ENCODE peak calls at places on chromosomes 1 and 21, in four cellular contexts. W is endodermal cell, X is fibroblast of lung, K is PC-3. N is an unnamed sample.

GRCh38 chr1:17118268-17118667 is 983 bp downstream of the PADI2 start:
- DNase-seq in W (no peak), X (no peak), K (no peak), N (no peak)

GRCh38 chr1:62841587-62842169 is 57.7 kb downstream of the ATG4C start:
- DNase-seq in W (no peak), X (peak; percentile 82), K (peak; percentile 72), N (peak; percentile 74)

GRCh38 chr1:218874313-218874712 is 299.4 kb upstream of the LYPLAL1 start:
- DNase-seq in W (no peak), X (peak; percentile 87), K (peak; percentile 98), N (peak; percentile 92)

GRCh38 chr1:95095833-95096217 is 21.3 kb upstream of the TLCD4 start:
- DNase-seq in W (no peak), X (peak; percentile 73), K (peak; percentile 54), N (no peak)

GRCh38 chr1:16375521-16376359 is 8.7 kb downstream of the SZRD1 start:
- DNase-seq in W (no peak), X (peak; percentile 79), K (peak; percentile 23), N (no peak)

GRCh38 chr21:32603131-32603530 is 9.0 kb downstream of the CFAP298 start:
- DNase-seq in W (no peak), X (no peak), K (no peak), N (no peak)

GRCh38 chr1:143574891-143575520 is 396.8 kb downstream of the FAM72C start:
- DNase-seq in W (no peak), X (no peak), K (no peak), N (no peak)

GRCh38 chr1:199522936-199523335 is 504.6 kb upstream of the NR5A2 start:
- DNase-seq in W (no peak), X (peak; percentile 5), K (no peak), N (no peak)

GRCh38 chr1:56575865-56576264 is 3.5 kb downstream of the PLPP3 start:
- DNase-seq in W (no peak), X (no peak), K (peak; percentile 28), N (no peak)

GRCh38 chr1:84208935-84209334 is 64.9 kb downstream of the PRKACB start:
- DNase-seq in W (no peak), X (no peak), K (peak; percentile 22), N (peak; percentile 60)

GRCh38 chr1:227946624-227947424 is 908 bp downstream of the WNT9A start:
- DNase-seq in W (peak; percentile 95), X (peak; percentile 62), K (peak; percentile 98), N (peak; percentile 85)

GRCh38 chr1:204409878-204410763 is 1.5 kb downstream of the PPP1R15B start:
- DNase-seq in W (no peak), X (no peak), K (no peak), N (no peak)

GRCh38 chr1:80533775-80534314 is 1266.9 kb upstream of the ADGRL2 start:
- DNase-seq in W (no peak), X (no peak), K (no peak), N (no peak)

GRCh38 chr21:17537299-17537698 is 24.5 kb downstream of the CXADR start:
- DNase-seq in W (no peak), X (peak; percentile 15), K (peak; percentile 55), N (peak; percentile 79)

GRCh38 chr1:28928306-28928987 is 14.1 kb downstream of the EPB41 start:
- DNase-seq in W (no peak), X (no peak), K (no peak), N (no peak)

GRCh38 chr1:224211262-224211962 is 28.4 kb downstream of the DEGS1 start:
- DNase-seq in W (no peak), X (peak; percentile 80), K (peak; percentile 94), N (peak; percentile 91)

GRCh38 chr1:173429517-173430477 is 47.3 kb upstream of the PRDX6 start:
- DNase-seq in W (peak; percentile 87), X (peak; percentile 97), K (peak; percentile 100), N (peak; percentile 77)

GRCh38 chr1:184843732-184844495 is 89.3 kb upstream of the EDEM3 start:
- DNase-seq in W (no peak), X (no peak), K (no peak), N (peak; percentile 51)

GRCh38 chr1:41330588-41331545 is 30.4 kb upstream of the FOXO6 start:
- DNase-seq in W (peak; percentile 91), X (no peak), K (no peak), N (no peak)

GRCh38 chr1:226919587-226919986 is 20.5 kb upstream of the COQ8A start:
- DNase-seq in W (no peak), X (no peak), K (no peak), N (no peak)

GRCh38 chr21:41676198-41676597 is 90.7 kb downstream of the RIPK4 start:
- DNase-seq in W (no peak), X (no peak), K (no peak), N (no peak)

GRCh38 chr1:25700626-25701025 is 84.0 kb downstream of the MAN1C1 start:
- DNase-seq in W (peak; percentile 86), X (no peak), K (no peak), N (no peak)

GRCh38 chr1:233791372-233791703 is 113.1 kb upstream of the SLC35F3 start:
- DNase-seq in W (no peak), X (no peak), K (no peak), N (no peak)

GRCh38 chr1:99726818-99727217 is 39.6 kb downstream of the FRRS1 start:
- DNase-seq in W (no peak), X (no peak), K (no peak), N (no peak)

GRCh38 chr21:17679002-17679600 is 66.4 kb upstream of the BTG3 start:
- DNase-seq in W (no peak), X (peak; percentile 83), K (peak; percentile 77), N (peak; percentile 82)

GRCh38 chr1:99328171-99328570 is 63.9 kb downstream of the PLPPR4 start:
- DNase-seq in W (no peak), X (no peak), K (no peak), N (no peak)

GRCh38 chr1:186617860-186618780 is 62.1 kb downstream of the PTGS2 start:
- DNase-seq in W (no peak), X (peak; percentile 42), K (peak; percentile 61), N (peak; percentile 71)

GRCh38 chr1:3032970-3033794 is 11.9 kb downstream of the ACTRT2 start:
- DNase-seq in W (peak; percentile 20), X (no peak), K (no peak), N (no peak)

GRCh38 chr1:34771573-34771972 is 9.4 kb upstream of the GJB3 start:
- DNase-seq in W (no peak), X (no peak), K (no peak), N (no peak)

GRCh38 chr1:34984435-34985062 is 598 bp downstream of the TMEM35B start:
- DNase-seq in W (peak; percentile 57), X (peak; percentile 42), K (peak; percentile 37), N (peak; percentile 16)

GRCh38 chr1:230629511-230629910 is 12.8 kb upstream of the COG2 start:
- DNase-seq in W (no peak), X (no peak), K (no peak), N (peak; percentile 35)

GRCh38 chr1:59394706-59395417 is 98.0 kb downstream of the FGGY start:
- DNase-seq in W (no peak), X (no peak), K (no peak), N (no peak)

GRCh38 chr1:59391216-59392179 is 94.6 kb downstream of the FGGY start:
- DNase-seq in W (no peak), X (no peak), K (no peak), N (no peak)

GRCh38 chr1:59390307-59390706 is 93.4 kb downstream of the FGGY start:
- DNase-seq in W (no peak), X (no peak), K (no peak), N (no peak)

GRCh38 chr1:59396387-59396786 is 99.5 kb downstream of the FGGY start:
- DNase-seq in W (no peak), X (no peak), K (no peak), N (no peak)

DNA sequence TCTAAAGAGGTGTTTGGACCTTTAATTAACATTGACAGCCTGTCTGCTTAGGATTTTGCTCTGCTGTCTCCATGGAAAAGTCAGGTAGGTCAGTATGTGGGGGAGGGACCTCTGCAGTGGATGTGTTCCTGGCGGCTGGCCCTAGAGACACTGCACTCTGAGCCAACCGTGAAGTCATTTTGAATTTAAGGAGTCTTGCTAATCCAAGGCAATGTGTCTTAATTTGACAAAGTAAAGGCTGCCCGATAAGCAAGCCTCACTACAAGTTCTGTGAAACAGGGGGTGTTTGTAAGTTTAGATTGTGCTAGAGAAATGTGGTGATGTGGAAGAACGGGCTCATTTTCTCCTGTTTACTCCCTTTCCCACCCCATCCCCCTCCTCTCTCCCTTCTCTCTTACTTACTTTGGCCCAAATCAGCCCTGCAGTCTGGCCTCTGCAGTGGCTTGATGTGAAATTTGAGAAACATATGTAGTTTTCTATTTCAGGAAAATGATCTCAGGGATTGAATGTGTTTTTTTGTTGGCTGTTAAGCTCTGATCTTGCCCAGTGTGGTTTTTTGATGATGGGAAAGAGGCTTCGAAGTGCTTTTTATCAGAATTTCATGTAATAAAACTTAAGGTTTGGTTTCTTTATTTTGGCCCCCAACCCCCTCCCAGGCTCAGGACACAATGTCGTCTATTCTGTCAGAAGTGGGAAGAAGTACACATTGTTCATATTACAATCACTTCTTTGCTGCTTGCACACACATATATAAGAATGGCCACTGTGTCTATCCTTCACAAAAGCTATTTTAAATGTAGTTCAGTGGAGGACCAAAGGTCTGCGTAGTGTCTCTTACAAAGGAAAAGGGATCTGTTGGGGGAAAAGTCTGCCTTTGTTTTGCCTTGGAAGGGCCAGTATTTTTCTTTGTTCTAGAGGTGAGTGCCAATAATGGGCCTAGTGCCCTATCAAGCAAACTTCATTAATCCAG is 96.6 kb downstream of the FGGY start:
- DNase-seq in W (no peak), X (peak; percentile 97), K (no peak), N (peak; percentile 12)
- H3K4me3 ChIP-seq in W (no peak overlapping the region), X (no peak overlapping the region), K (no peak overlapping the region), N (no peak overlapping the region)

GRCh38 chr1:6459850-6460265 is 6.1 kb downstream of the TNFRSF25 start:
- DNase-seq in W (no peak), X (no peak), K (no peak), N (no peak)
- TF ChIP-seq CTCF in W (no peak), X (no peak), K (no peak), N (no peak)

GRCh38 chr1:38064232-38064903 is 17.8 kb upstream of the POU3F1 start:
- DNase-seq in W (peak; percentile 72), X (peak; percentile 32), K (peak; percentile 69), N (peak; percentile 88)
- H3K4me3 ChIP-seq in W (no peak overlapping the region), X (no peak overlapping the region), K (no peak overlapping the region), N (no peak overlapping the region)

GRCh38 chr1:91397605-91398004 is 7.0 kb downstream of the HFM1 start:
- DNase-seq in W (no peak), X (no peak), K (no peak), N (no peak)

GRCh38 chr1:91404151-91405012 is at the start of gene HFM1:
- DNase-seq in W (peak; percentile 95), X (peak; percentile 70), K (no peak), N (peak; percentile 68)

GRCh38 chr1:91398291-91398690 is 6.3 kb downstream of the HFM1 start:
- DNase-seq in W (no peak), X (no peak), K (no peak), N (no peak)

GRCh38 chr1:91402023-91402422 is 2.6 kb downstream of the HFM1 start:
- DNase-seq in W (no peak), X (peak; percentile 57), K (peak; percentile 55), N (peak; percentile 28)

DNA sequence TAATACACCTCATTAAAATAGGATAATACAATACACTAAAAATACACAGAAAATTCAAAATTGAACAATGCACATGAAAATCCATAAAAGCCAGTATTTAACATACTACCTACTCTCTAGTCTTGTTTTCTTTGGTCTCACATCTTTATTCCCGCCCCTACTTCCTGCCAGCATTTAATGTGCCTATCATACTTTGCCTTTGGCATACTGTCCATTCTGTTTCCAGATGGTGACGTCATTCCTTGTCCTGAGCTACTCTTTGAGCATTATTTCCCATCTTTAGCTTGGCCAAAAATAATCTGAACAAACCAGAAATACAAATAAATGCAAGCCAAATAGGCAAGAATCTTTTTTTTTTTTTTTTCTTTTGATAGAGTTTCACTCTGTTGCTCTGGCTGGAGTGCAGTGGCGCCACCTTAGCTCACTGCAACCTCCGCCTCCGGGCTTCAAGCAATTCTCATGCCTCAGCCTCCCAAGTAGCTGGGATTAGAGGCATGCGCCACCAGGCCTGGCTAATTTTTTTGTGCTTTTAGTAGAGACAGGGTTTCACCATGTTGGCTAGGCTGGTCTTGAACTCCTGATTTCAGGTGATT is 4.4 kb downstream of the HFM1 start:
- DNase-seq in W (peak; percentile 70), X (peak; percentile 15), K (no peak), N (peak; percentile 14)
- TF ChIP-seq CTCF in W (peak; percentile 50), X (no peak), K (no peak), N (no peak)